ENCODE peak calls at places on chromosomes 3 and 15, in six cellular contexts. One of them, this sample, is unnamed.

GRCh38 chr3:99114565-99115291 is 213.2 kb upstream of the DCBLD2 start:
- DNase-seq in mesendoderm: peak
- DNase-seq in astrocyte: peak
- DNase-seq in neural progenitor cell: peak
- DNase-seq in IMR-90: peak
- DNase-seq in PC-3: peak
- DNase-seq in this sample: peak

GRCh38 chr3:61252836-61253235 is 1.6 kb upstream of the FHIT start:
- DNase-seq in neural progenitor cell: no peak
- DNase-seq in PC-3: no peak
- DNase-seq in astrocyte: no peak
- DNase-seq in mesendoderm: no peak
- DNase-seq in IMR-90: no peak
- DNase-seq in this sample: no peak

GRCh38 chr3:129530331-129530761 is 1.9 kb downstream of the RHO start:
- DNase-seq in IMR-90: peak
- DNase-seq in astrocyte: peak
- DNase-seq in PC-3: no peak
- DNase-seq in mesendoderm: peak
- DNase-seq in neural progenitor cell: peak
- DNase-seq in this sample: peak

GRCh38 chr3:160078533-160078932 is 89.9 kb downstream of the IL12A start:
- DNase-seq in IMR-90: no peak
- DNase-seq in astrocyte: no peak
- DNase-seq in mesendoderm: no peak
- DNase-seq in neural progenitor cell: no peak
- DNase-seq in PC-3: no peak
- DNase-seq in this sample: no peak

GRCh38 chr3:133437391-133438093 is 37.7 kb downstream of the BFSP2 start:
- DNase-seq in neural progenitor cell: no peak
- DNase-seq in astrocyte: peak
- DNase-seq in PC-3: no peak
- DNase-seq in mesendoderm: no peak
- DNase-seq in IMR-90: peak
- DNase-seq in this sample: peak

GRCh38 chr15:67784057-67784781 is 41.1 kb upstream of the SKOR1 start:
- DNase-seq in PC-3: no peak
- DNase-seq in astrocyte: no peak
- DNase-seq in neural progenitor cell: no peak
- DNase-seq in mesendoderm: peak
- DNase-seq in IMR-90: no peak
- DNase-seq in this sample: no peak

GRCh38 chr3:43178891-43179366 is 73.0 kb upstream of the POMGNT2 start:
- DNase-seq in neural progenitor cell: no peak
- DNase-seq in PC-3: peak
- DNase-seq in astrocyte: no peak
- DNase-seq in mesendoderm: no peak
- DNase-seq in IMR-90: peak
- DNase-seq in this sample: no peak

GRCh38 chr15:87492321-87492720 is 764.2 kb downstream of the NTRK3 start:
- DNase-seq in mesendoderm: no peak
- DNase-seq in IMR-90: no peak
- DNase-seq in astrocyte: peak
- DNase-seq in neural progenitor cell: no peak
- DNase-seq in PC-3: no peak
- DNase-seq in this sample: no peak

GRCh38 chr15:60720493-60721231 is 241.7 kb upstream of the ICE2 start:
- DNase-seq in neural progenitor cell: no peak
- DNase-seq in mesendoderm: no peak
- DNase-seq in astrocyte: no peak
- DNase-seq in IMR-90: no peak
- DNase-seq in PC-3: no peak
- DNase-seq in this sample: no peak

GRCh38 chr3:108053025-108053424 is 37.8 kb downstream of the CD47 start:
- DNase-seq in IMR-90: no peak
- DNase-seq in astrocyte: no peak
- DNase-seq in mesendoderm: no peak
- DNase-seq in PC-3: peak
- DNase-seq in neural progenitor cell: no peak
- DNase-seq in this sample: no peak

GRCh38 chr3:129658156-129658843 is 51.8 kb upstream of the PLXND1 start:
- DNase-seq in neural progenitor cell: no peak
- DNase-seq in PC-3: no peak
- DNase-seq in IMR-90: no peak
- DNase-seq in astrocyte: no peak
- DNase-seq in mesendoderm: peak
- DNase-seq in this sample: no peak

GRCh38 chr3:129616713-129617112 is 10.2 kb upstream of the PLXND1 start:
- DNase-seq in IMR-90: peak
- DNase-seq in neural progenitor cell: no peak
- DNase-seq in PC-3: no peak
- DNase-seq in astrocyte: peak
- DNase-seq in mesendoderm: no peak
- DNase-seq in this sample: peak

GRCh38 chr15:45743309-45744041 is 108.6 kb downstream of the SQOR start:
- DNase-seq in neural progenitor cell: no peak
- DNase-seq in PC-3: no peak
- DNase-seq in mesendoderm: no peak
- DNase-seq in astrocyte: no peak
- DNase-seq in IMR-90: no peak
- DNase-seq in this sample: no peak
- H3K9ac ChIP-seq in neural progenitor cell: no peak
- H3K9ac ChIP-seq in PC-3: no peak
- H3K9ac ChIP-seq in mesendoderm: no peak
- H3K9ac ChIP-seq in astrocyte: no peak
- H3K9ac ChIP-seq in IMR-90: no peak
- H3K9ac ChIP-seq in this sample: no peak

DNA sequence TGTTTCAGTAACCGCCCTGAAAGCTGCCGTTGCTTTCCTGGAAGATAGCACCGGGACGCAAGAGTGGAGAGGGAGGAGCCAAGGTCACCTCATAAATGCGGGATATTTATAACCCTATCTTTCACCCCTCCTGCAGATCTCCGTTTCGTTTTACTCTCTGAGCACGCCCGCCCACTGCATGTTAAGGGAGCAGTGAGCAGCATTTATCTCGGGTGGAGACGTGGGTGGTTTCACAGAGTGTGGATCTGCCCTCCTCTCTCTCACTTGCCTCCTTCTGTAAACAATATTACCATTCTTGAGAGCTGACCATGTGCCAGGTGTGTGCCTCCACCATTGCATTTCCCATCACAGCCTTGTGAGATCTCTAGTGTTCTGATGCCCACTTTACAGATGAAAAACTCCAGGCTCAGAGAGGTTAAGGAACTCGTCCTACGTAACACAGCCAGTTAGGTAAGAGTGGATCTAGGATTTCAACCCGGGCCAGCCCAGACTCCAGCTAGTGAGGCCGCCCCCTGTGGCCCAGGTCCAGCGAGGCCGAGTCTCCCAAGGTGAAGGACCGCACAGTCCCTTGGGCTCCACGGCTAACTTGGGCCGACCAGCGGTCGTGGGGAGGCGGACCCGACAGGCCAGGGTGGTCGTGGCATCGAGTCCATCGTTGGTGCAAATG is 16.9 kb upstream of the SEMA4B start:
- DNase-seq in astrocyte: peak
- DNase-seq in IMR-90: no peak
- DNase-seq in PC-3: peak
- DNase-seq in mesendoderm: no peak
- DNase-seq in neural progenitor cell: no peak
- DNase-seq in this sample: no peak
- H3K9ac ChIP-seq in astrocyte: peak
- H3K9ac ChIP-seq in IMR-90: peak
- H3K9ac ChIP-seq in PC-3: peak
- H3K9ac ChIP-seq in mesendoderm: no peak
- H3K9ac ChIP-seq in neural progenitor cell: no peak
- H3K9ac ChIP-seq in this sample: peak

GRCh38 chr3:9405756-9406155 is 8.3 kb downstream of the SETD5 start:
- DNase-seq in mesendoderm: no peak
- DNase-seq in neural progenitor cell: no peak
- DNase-seq in IMR-90: no peak
- DNase-seq in PC-3: no peak
- DNase-seq in astrocyte: no peak
- DNase-seq in this sample: no peak
- H3K9ac ChIP-seq in mesendoderm: no peak
- H3K9ac ChIP-seq in neural progenitor cell: no peak
- H3K9ac ChIP-seq in IMR-90: no peak
- H3K9ac ChIP-seq in PC-3: no peak
- H3K9ac ChIP-seq in astrocyte: no peak
- H3K9ac ChIP-seq in this sample: no peak

GRCh38 chr15:65529754-65530317 is 427 bp upstream of the HACD3 start:
- DNase-seq in PC-3: no peak
- DNase-seq in astrocyte: no peak
- DNase-seq in mesendoderm: no peak
- DNase-seq in neural progenitor cell: no peak
- DNase-seq in IMR-90: no peak
- DNase-seq in this sample: no peak

GRCh38 chr15:65530318-65531111 is at the start of gene HACD3:
- DNase-seq in astrocyte: peak
- DNase-seq in IMR-90: peak
- DNase-seq in neural progenitor cell: peak
- DNase-seq in mesendoderm: peak
- DNase-seq in PC-3: peak
- DNase-seq in this sample: peak

GRCh38 chr15:65535192-65535591 is 4.9 kb downstream of the HACD3 start:
- DNase-seq in PC-3: no peak
- DNase-seq in astrocyte: peak
- DNase-seq in IMR-90: peak
- DNase-seq in mesendoderm: no peak
- DNase-seq in neural progenitor cell: no peak
- DNase-seq in this sample: no peak

GRCh38 chr15:65533057-65533752 is 2.9 kb downstream of the HACD3 start:
- DNase-seq in neural progenitor cell: peak
- DNase-seq in PC-3: no peak
- DNase-seq in astrocyte: no peak
- DNase-seq in mesendoderm: peak
- DNase-seq in IMR-90: peak
- DNase-seq in this sample: peak

DNA sequence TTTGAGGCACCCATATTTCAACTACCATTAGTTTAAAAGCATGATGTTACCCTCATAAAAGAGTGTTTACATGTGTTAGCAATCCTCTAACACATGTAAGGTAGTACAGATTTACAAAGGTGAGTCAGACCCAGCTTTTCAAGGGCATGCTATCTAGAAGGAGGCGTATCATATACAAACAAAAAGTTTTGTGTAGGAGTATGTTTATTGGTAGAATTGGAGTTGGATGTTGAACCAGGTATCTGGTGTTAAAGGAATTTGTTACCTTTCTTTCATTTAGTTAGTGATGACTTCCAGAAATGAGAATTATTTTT is 2.4 kb downstream of the HACD3 start:
- DNase-seq in neural progenitor cell: no peak
- DNase-seq in PC-3: peak
- DNase-seq in IMR-90: peak
- DNase-seq in mesendoderm: no peak
- DNase-seq in astrocyte: peak
- DNase-seq in this sample: peak
- H3K9ac ChIP-seq in neural progenitor cell: no peak
- H3K9ac ChIP-seq in PC-3: no peak
- H3K9ac ChIP-seq in IMR-90: no peak
- H3K9ac ChIP-seq in mesendoderm: peak
- H3K9ac ChIP-seq in astrocyte: no peak
- H3K9ac ChIP-seq in this sample: no peak

GRCh38 chr15:82262422-82263026 is at the start of the genes EFL1 and SAXO2:
- DNase-seq in astrocyte: peak
- DNase-seq in PC-3: peak
- DNase-seq in IMR-90: peak
- DNase-seq in mesendoderm: peak
- DNase-seq in neural progenitor cell: peak
- DNase-seq in this sample: peak

GRCh38 chr15:82263350-82263749 is 732 bp downstream of the SAXO2 start:
- DNase-seq in PC-3: peak
- DNase-seq in IMR-90: no peak
- DNase-seq in neural progenitor cell: peak
- DNase-seq in mesendoderm: peak
- DNase-seq in astrocyte: no peak
- DNase-seq in this sample: peak
- H3K9ac ChIP-seq in PC-3: peak
- H3K9ac ChIP-seq in IMR-90: peak
- H3K9ac ChIP-seq in neural progenitor cell: peak
- H3K9ac ChIP-seq in mesendoderm: peak
- H3K9ac ChIP-seq in astrocyte: peak
- H3K9ac ChIP-seq in this sample: peak

GRCh38 chr3:66011098-66011655 is 27.5 kb downstream of the MAGI1 start:
- DNase-seq in astrocyte: no peak
- DNase-seq in mesendoderm: peak
- DNase-seq in neural progenitor cell: no peak
- DNase-seq in IMR-90: no peak
- DNase-seq in PC-3: no peak
- DNase-seq in this sample: no peak
- H3K9ac ChIP-seq in astrocyte: no peak
- H3K9ac ChIP-seq in mesendoderm: no peak
- H3K9ac ChIP-seq in neural progenitor cell: no peak
- H3K9ac ChIP-seq in IMR-90: no peak
- H3K9ac ChIP-seq in PC-3: no peak
- H3K9ac ChIP-seq in this sample: no peak

GRCh38 chr15:75095594-75095993 is 72.2 kb downstream of the PPCDC start:
- DNase-seq in mesendoderm: no peak
- DNase-seq in astrocyte: no peak
- DNase-seq in PC-3: no peak
- DNase-seq in neural progenitor cell: no peak
- DNase-seq in IMR-90: no peak
- DNase-seq in this sample: no peak

GRCh38 chr15:75097939-75098338 is 74.5 kb downstream of the PPCDC start:
- DNase-seq in PC-3: no peak
- DNase-seq in astrocyte: no peak
- DNase-seq in neural progenitor cell: no peak
- DNase-seq in IMR-90: no peak
- DNase-seq in mesendoderm: no peak
- DNase-seq in this sample: no peak

GRCh38 chr15:75100679-75101078 is 77.3 kb downstream of the PPCDC start:
- DNase-seq in mesendoderm: no peak
- DNase-seq in PC-3: no peak
- DNase-seq in IMR-90: no peak
- DNase-seq in astrocyte: no peak
- DNase-seq in neural progenitor cell: no peak
- DNase-seq in this sample: no peak

DNA sequence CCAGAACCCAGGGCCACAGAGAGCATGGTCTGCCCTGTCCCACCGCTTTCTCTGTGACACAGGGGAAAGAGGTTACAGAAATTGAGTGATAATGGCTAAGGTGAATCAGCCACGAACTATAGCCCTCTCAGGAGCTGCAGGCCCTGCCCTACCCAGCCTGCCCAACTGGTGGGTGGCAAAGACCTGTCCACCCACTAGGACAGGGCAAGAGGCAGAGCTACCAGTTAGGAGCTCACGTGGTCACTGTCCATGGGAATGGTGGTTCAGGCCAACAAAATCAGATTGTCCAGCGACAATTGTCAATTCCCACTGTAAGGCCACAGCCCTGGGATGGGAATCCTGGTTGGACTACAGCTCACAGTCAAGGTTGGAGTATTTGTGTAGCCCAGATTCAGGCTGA is 75.0 kb downstream of the PPCDC start:
- DNase-seq in astrocyte: no peak
- DNase-seq in mesendoderm: no peak
- DNase-seq in neural progenitor cell: no peak
- DNase-seq in PC-3: no peak
- DNase-seq in IMR-90: no peak
- DNase-seq in this sample: no peak
- H3K9ac ChIP-seq in astrocyte: no peak
- H3K9ac ChIP-seq in mesendoderm: no peak
- H3K9ac ChIP-seq in neural progenitor cell: no peak
- H3K9ac ChIP-seq in PC-3: no peak
- H3K9ac ChIP-seq in IMR-90: no peak
- H3K9ac ChIP-seq in this sample: no peak

This sample was measured in adipocyte.